ENCODE peak calls at places on chromosomes 2 and 18, in seven cellular contexts. S, E, U, F, Y, A and I are unnamed samples.

GRCh38 chr2:65227035-65227470 is 578 bp upstream of the ACTR2 start:
- DNase-seq in U (no peak), E (peak; percentile 18), Y (no peak), S (no peak), A (no peak), F (peak; percentile 8), I (peak; percentile 42)

GRCh38 chr2:200483729-200484198 is 26.1 kb downstream of the KCTD18 start:
- DNase-seq in U (no peak), A (no peak), E (peak; percentile 12), F (peak; percentile 29), Y (peak; percentile 8), S (peak; percentile 3), I (no peak)

GRCh38 chr2:150232871-150233270 is 254.6 kb downstream of the RND3 start:
- DNase-seq in S (no peak), A (no peak), F (no peak), U (no peak), Y (peak; percentile 37), E (no peak), I (no peak)

GRCh38 chr2:98464772-98465310 is 20.2 kb downstream of the INPP4A start:
- DNase-seq in A (no peak), U (no peak), Y (no peak), F (no peak), S (no peak), E (no peak), I (no peak)

GRCh38 chr2:42927334-42928160 is 135.2 kb upstream of the HAAO start:
- DNase-seq in Y (no peak), A (no peak), E (no peak), S (no peak), U (no peak), F (no peak), I (no peak)

GRCh38 chr2:12948963-12949353 is 232.2 kb downstream of the TRIB2 start:
- DNase-seq in E (no peak), U (peak; percentile 11), Y (no peak), S (no peak), F (no peak), A (no peak), I (no peak)

GRCh38 chr2:84894131-84894586 is 11.3 kb upstream of the TMSB10 start:
- DNase-seq in U (no peak), S (no peak), Y (no peak), A (no peak), F (no peak), E (no peak), I (no peak)

GRCh38 chr2:211948932-211949331 is 589.7 kb downstream of the ERBB4 start:
- DNase-seq in U (no peak), F (no peak), S (no peak), Y (no peak), A (no peak), E (no peak), I (no peak)

GRCh38 chr2:237234268-237234667 is 148.6 kb downstream of the COPS8 start:
- DNase-seq in F (no peak), S (no peak), Y (no peak), E (no peak), U (no peak), A (no peak), I (no peak)

GRCh38 chr18:48728204-48728833 is 189.5 kb downstream of the CTIF start:
- DNase-seq in F (peak; percentile 99), S (no peak), U (no peak), A (no peak), Y (peak; percentile 99), E (peak; percentile 100), I (no peak)

GRCh38 chr2:233334915-233335314 is 19.4 kb upstream of the DGKD start:
- DNase-seq in F (no peak), U (no peak), S (no peak), Y (no peak), E (no peak), A (no peak), I (no peak)